ENCODE peak calls at places on chromosomes 2 and 18, in six cellular contexts. O, Z, W, R, I and G are unnamed samples.

GRCh38 chr18:59927246-59927825 is 27.5 kb downstream of the PMAIP1 start:
- DNase-seq in O (no peak), Z (no peak), W (no peak), R (no peak), I (no peak), G (no peak)

GRCh38 chr18:39862341-39862740 is 2092.7 kb upstream of the PIK3C3 start:
- DNase-seq in O (no peak), Z (no peak), W (no peak), R (no peak), I (no peak), G (no peak)

GRCh38 chr18:79481041-79481790 is 85.5 kb downstream of the NFATC1 start:
- DNase-seq in O (no peak), Z (no peak), W (no peak), R (no peak), I (no peak), G (no peak)

GRCh38 chr2:37232131-37232933 is 874 bp downstream of the NDUFAF7 start:
- DNase-seq in O (no peak), Z (peak; percentile 26), W (peak; percentile 10), R (peak; percentile 20), I (no peak), G (peak; percentile 10)

GRCh38 chr2:95031076-95031725 is 5.7 kb downstream of the MAL start:
- DNase-seq in O (no peak), Z (no peak), W (no peak), R (no peak), I (no peak), G (no peak)

GRCh38 chr2:29295843-29296242 is 180.6 kb downstream of the CLIP4 start:
- DNase-seq in O (no peak), Z (peak; percentile 40), W (no peak), R (no peak), I (no peak), G (peak; percentile 67)

GRCh38 chr18:43805646-43806194 is 528.4 kb upstream of the SYT4 start:
- DNase-seq in O (no peak), Z (no peak), W (no peak), R (no peak), I (no peak), G (no peak)

GRCh38 chr2:139721454-139721995 is 941.3 kb upstream of the NXPH2 start:
- DNase-seq in O (no peak), Z (peak; percentile 52), W (no peak), R (no peak), I (no peak), G (no peak)

GRCh38 chr18:5285326-5285725 is 10.2 kb downstream of the ZBTB14 start:
- DNase-seq in O (no peak), Z (no peak), W (no peak), R (no peak), I (no peak), G (peak; percentile 64)

GRCh38 chr18:79631761-79632446 is 47.7 kb upstream of the CTDP1 start:
- DNase-seq in O (no peak), Z (no peak), W (peak; percentile 2), R (no peak), I (no peak), G (no peak)

GRCh38 chr2:102181919-102182635 is 4.7 kb upstream of the IL1RL2 start:
- DNase-seq in O (no peak), Z (no peak), W (peak; percentile 44), R (no peak), I (no peak), G (no peak)

GRCh38 chr2:66699481-66700180 is 264.7 kb downstream of the MEIS1 start:
- DNase-seq in O (no peak), Z (no peak), W (no peak), R (no peak), I (no peak), G (no peak)

GRCh38 chr2:223995569-223995968 is 38.3 kb downstream of the MRPL44 start:
- DNase-seq in O (no peak), Z (no peak), W (no peak), R (no peak), I (no peak), G (no peak)

GRCh38 chr2:159219394-159219998 is 67.0 kb downstream of the WDSUB1 start:
- DNase-seq in O (no peak), Z (no peak), W (no peak), R (no peak), I (no peak), G (no peak)

GRCh38 chr2:96872591-96873349 is 2.9 kb upstream of the SEMA4C start:
- DNase-seq in O (no peak), Z (peak; percentile 87), W (no peak), R (no peak), I (no peak), G (no peak)

GRCh38 chr2:219713110-219713509 is 85.7 kb downstream of the SLC4A3 start:
- DNase-seq in O (no peak), Z (peak; percentile 83), W (no peak), R (no peak), I (no peak), G (peak; percentile 61)

GRCh38 chr18:38368886-38369285 is 803.3 kb upstream of the CELF4 start:
- DNase-seq in O (no peak), Z (no peak), W (no peak), R (no peak), I (no peak), G (no peak)

GRCh38 chr18:64099244-64099643 is 49.6 kb downstream of the LINC00305 start:
- DNase-seq in O (no peak), Z (no peak), W (no peak), R (no peak), I (no peak), G (no peak)

GRCh38 chr2:222609391-222609790 is 46.5 kb downstream of the FARSB start:
- DNase-seq in O (no peak), Z (no peak), W (no peak), R (no peak), I (no peak), G (no peak)

GRCh38 chr2:42969231-42970150 is 177.1 kb upstream of the HAAO start:
- DNase-seq in O (no peak), Z (no peak), W (no peak), R (peak; percentile 59), I (no peak), G (no peak)

GRCh38 chr2:125172181-125172580 is 1147.1 kb downstream of the CNTNAP5 start:
- DNase-seq in O (no peak), Z (no peak), W (no peak), R (no peak), I (no peak), G (no peak)

GRCh38 chr2:98514879-98515570 is 70.4 kb downstream of the INPP4A start:
- DNase-seq in O (no peak), Z (peak; percentile 51), W (no peak), R (no peak), I (no peak), G (no peak)

GRCh38 chr2:197075754-197076337 is 149.3 kb upstream of the PGAP1 start:
- DNase-seq in O (no peak), Z (peak; percentile 30), W (no peak), R (no peak), I (no peak), G (peak; percentile 42)

GRCh38 chr18:26051845-26052244 is 38.6 kb downstream of the SS18 start:
- DNase-seq in O (no peak), Z (no peak), W (no peak), R (no peak), I (no peak), G (no peak)

GRCh38 chr2:15504882-15505663 is 56.1 kb downstream of the NBAS start:
- DNase-seq in O (no peak), Z (no peak), W (no peak), R (no peak), I (no peak), G (no peak)

GRCh38 chr2:176999331-176999730 is 213.3 kb upstream of the HNRNPA3 start:
- DNase-seq in O (no peak), Z (peak; percentile 4), W (peak; percentile 5), R (no peak), I (no peak), G (no peak)

GRCh38 chr18:76339246-76339620 is 155.8 kb downstream of the ZNF516 start:
- DNase-seq in O (no peak), Z (no peak), W (no peak), R (no peak), I (no peak), G (no peak)

GRCh38 chr2:7031424-7032245 is 114.4 kb downstream of the RNF144A start:
- DNase-seq in O (peak; percentile 90), Z (no peak), W (no peak), R (peak; percentile 52), I (peak; percentile 61), G (no peak)

GRCh38 chr2:179812501-179812900 is 48.9 kb downstream of the ZNF385B start:
- DNase-seq in O (no peak), Z (no peak), W (no peak), R (no peak), I (no peak), G (no peak)

GRCh38 chr2:134705861-134706586 is 12.8 kb downstream of the TMEM163 start:
- DNase-seq in O (no peak), Z (peak; percentile 69), W (no peak), R (no peak), I (no peak), G (no peak)

GRCh38 chr2:164917296-164917903 is 37.9 kb downstream of the SLC38A11 start:
- DNase-seq in O (peak; percentile 58), Z (peak; percentile 61), W (peak; percentile 49), R (no peak), I (no peak), G (peak; percentile 22)

GRCh38 chr2:19351914-19352697 is 6.3 kb downstream of the OSR1 start:
- DNase-seq in O (no peak), Z (peak; percentile 17), W (no peak), R (no peak), I (no peak), G (no peak)
- H3K27me3 ChIP-seq in O (peaks cover 20% of the 10 kb centered on the region), Z (peaks cover 64% of the 10 kb centered on the region), W (peaks cover 12% of the 10 kb centered on the region), R (no peaks in the 10 kb centered on the region), I (peaks cover 49% of the 10 kb centered on the region), G (peaks cover 75% of the 10 kb centered on the region)

GRCh38 chr18:51811883-51812282 is 528.1 kb upstream of the DCC start:
- DNase-seq in O (no peak), Z (no peak), W (no peak), R (no peak), I (no peak), G (no peak)
- H3K27me3 ChIP-seq in O (no peaks in the 10 kb centered on the region), Z (no peaks in the 10 kb centered on the region), W (no peaks in the 10 kb centered on the region), R (no peaks in the 10 kb centered on the region), I (no peaks in the 10 kb centered on the region), G (no peaks in the 10 kb centered on the region)

GRCh38 chr2:44799754-44800153 is 141.7 kb upstream of the SIX3 start:
- DNase-seq in O (no peak), Z (no peak), W (no peak), R (no peak), I (no peak), G (no peak)
- H3K27me3 ChIP-seq in O (peaks cover 60% of the 10 kb centered on the region), Z (peaks cover 8% of the 10 kb centered on the region), W (peaks cover 87% of the 10 kb centered on the region), R (peaks cover 71% of the 10 kb centered on the region), I (peaks cover 58% of the 10 kb centered on the region), G (no peaks in the 10 kb centered on the region)

DNA sequence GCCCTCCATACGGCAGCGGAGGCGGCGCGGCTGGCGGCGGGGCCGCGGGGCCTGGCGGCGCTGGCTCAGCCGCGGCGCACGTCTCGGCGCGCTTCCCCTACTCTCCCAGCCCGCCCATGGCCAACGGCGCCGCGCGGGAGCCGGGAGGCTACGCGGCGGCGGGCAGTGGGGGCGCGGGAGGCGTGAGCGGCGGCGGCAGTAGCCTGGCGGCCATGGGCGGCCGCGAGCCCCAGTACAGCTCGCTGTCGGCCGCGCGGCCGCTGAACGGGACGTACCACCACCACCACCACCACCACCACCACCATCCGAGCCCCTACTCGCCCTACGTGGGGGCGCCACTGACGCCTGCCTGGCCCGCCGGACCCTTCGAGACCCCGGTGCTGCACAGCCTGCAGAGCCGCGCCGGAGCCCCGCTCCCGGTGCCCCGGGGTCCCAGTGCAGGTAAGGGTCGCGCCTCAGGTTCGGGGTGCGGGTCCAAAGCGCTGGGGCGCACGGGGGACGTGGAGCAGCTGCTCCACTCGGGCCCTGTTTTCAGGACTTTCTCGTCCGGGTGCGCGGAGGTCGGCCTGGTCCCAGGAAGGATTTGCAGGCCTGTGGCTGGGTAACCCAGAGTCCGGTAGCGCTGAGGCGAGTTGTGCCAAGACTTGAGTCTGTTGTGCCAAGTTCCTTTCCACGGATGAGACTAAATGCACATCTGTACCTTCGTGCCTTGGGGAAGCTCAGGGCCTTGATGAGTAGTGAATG is 2.6 kb downstream of the GATA6 start:
- DNase-seq in O (no peak), Z (no peak), W (no peak), R (no peak), I (no peak), G (peak; percentile 15)
- H3K27me3 ChIP-seq in O (peaks cover 25% of the 10 kb centered on the region), Z (peaks cover 30% of the 10 kb centered on the region), W (no peaks in the 10 kb centered on the region), R (peaks cover 96% of the 10 kb centered on the region), I (peaks cover 65% of the 10 kb centered on the region), G (peaks cover 44% of the 10 kb centered on the region)